ENCODE peak calls at places on chromosomes 13 and 19, in nine cellular contexts. U is heart left ventricle; E is Right ventricle myocardium superior; X is NCI-H1694 treated with DMSO at 0.1 percent for 48 hours; C is C1 segment of cervical spinal cord; J is cardiac fibroblast; B is uterus; Z is stimulated activated CD4-positive, alpha-beta T cell treated with anti-CD3 and anti-CD28 coated beads, Interleukin-2, amount 100 ng/mL, for 24 hours; I is nucleus accumbens. N is an unnamed sample.

GRCh38 chr13:94494021-94494420 is 14.5 kb upstream of the DCT start:
- DNase-seq in U (no peak), E (no peak), X (peak; percentile 73), C (no peak), J (no peak), B (no peak), Z (no peak), I (no peak), N (no peak)

GRCh38 chr13:41960195-41960699 is 662 bp downstream of the VWA8 start:
- DNase-seq in U (peak; percentile 40), E (peak; percentile 47), X (peak; percentile 2), C (no peak), J (peak; percentile 50), B (no peak), Z (no peak), I (no peak), N (no peak)

GRCh38 chr19:15300533-15301194 is 31.7 kb downstream of the BRD4 start:
- DNase-seq in U (no peak), E (no peak), X (no peak), C (no peak), J (peak; percentile 93), B (no peak), Z (no peak), I (no peak), N (peak; percentile 15)

GRCh38 chr13:29551214-29551613 is 44.3 kb downstream of the SLC7A1 start:
- DNase-seq in U (no peak), E (no peak), X (no peak), C (no peak), J (peak; percentile 34), B (no peak), Z (no peak), I (no peak), N (no peak)

GRCh38 chr13:81171065-81171647 is 830.2 kb upstream of the SPRY2 start:
- DNase-seq in U (no peak), E (no peak), X (peak; percentile 31), C (no peak), J (peak; percentile 47), B (no peak), Z (no peak), I (no peak), N (no peak)

GRCh38 chr13:28529836-28530235 is 34.9 kb upstream of the FLT1 start:
- DNase-seq in U (no peak), E (no peak), X (no peak), C (no peak), J (no peak), B (no peak), Z (no peak), I (no peak), N (no peak)

GRCh38 chr19:48569814-48570213 is 17.8 kb downstream of the SULT2B1 start:
- DNase-seq in U (no peak), E (no peak), X (no peak), C (no peak), J (no peak), B (no peak), Z (no peak), I (no peak), N (no peak)

GRCh38 chr19:38033658-38034150 is 126.7 kb downstream of the SIPA1L3 start:
- DNase-seq in U (no peak), E (no peak), X (no peak), C (no peak), J (peak; percentile 27), B (no peak), Z (no peak), I (no peak), N (no peak)

GRCh38 chr19:57302020-57302465 is 18.2 kb upstream of the ZNF543 start:
- DNase-seq in U (no peak), E (no peak), X (no peak), C (no peak), J (peak; percentile 99), B (no peak), Z (no peak), I (no peak), N (no peak)

GRCh38 chr13:20128459-20128927 is 32.4 kb downstream of the GJA3 start:
- DNase-seq in U (no peak), E (no peak), X (no peak), C (no peak), J (no peak), B (no peak), Z (no peak), I (no peak), N (no peak)

GRCh38 chr13:27353166-27353583 is 71.2 kb upstream of the GTF3A start:
- DNase-seq in U (no peak), E (no peak), X (no peak), C (no peak), J (peak; percentile 29), B (no peak), Z (peak; percentile 35), I (no peak), N (peak; percentile 61)

GRCh38 chr19:45320997-45321775 is 1.5 kb downstream of the CKM start:
- DNase-seq in U (no peak), E (no peak), X (no peak), C (no peak), J (no peak), B (no peak), Z (no peak), I (no peak), N (no peak)

GRCh38 chr13:105240356-105240755 is 1295.1 kb downstream of the EFNB2 start:
- DNase-seq in U (no peak), E (no peak), X (no peak), C (no peak), J (no peak), B (no peak), Z (no peak), I (no peak), N (no peak)

GRCh38 chr13:50323440-50324070 is 308.3 kb downstream of the KCNRG start:
- DNase-seq in U (no peak), E (no peak), X (no peak), C (no peak), J (peak; percentile 96), B (no peak), Z (no peak), I (no peak), N (no peak)